ENCODE peak calls at places on chromosome 13, in seven cellular contexts. One of them, this sample, is unnamed.
A peak's percentile ranks its signal among the peaks of the same experiment; 100 is the strongest.

GRCh38 chr13:41601718-41602445 is 144.5 kb downstream of the RGCC start:
- DNase-seq in AG10803: peak; percentile 93
- DNase-seq in body of pancreas: no peak
- DNase-seq in PC-3: no peak
- DNase-seq in psoas muscle: no peak
- DNase-seq in cardiac fibroblast: peak; percentile 75
- DNase-seq in lung: no peak
- DNase-seq in this sample: peak; percentile 82

GRCh38 chr13:41842029-41842428 is 118.9 kb downstream of the VWA8 start:
- DNase-seq in PC-3: no peak
- DNase-seq in psoas muscle: no peak
- DNase-seq in lung: no peak
- DNase-seq in cardiac fibroblast: peak; percentile 43
- DNase-seq in AG10803: peak; percentile 21
- DNase-seq in body of pancreas: no peak
- DNase-seq in this sample: no peak

GRCh38 chr13:111249637-111250360 is 70.6 kb upstream of the TEX29 start:
- DNase-seq in body of pancreas: no peak
- DNase-seq in lung: no peak
- DNase-seq in cardiac fibroblast: no peak
- DNase-seq in PC-3: no peak
- DNase-seq in psoas muscle: no peak
- DNase-seq in AG10803: peak; percentile 33
- DNase-seq in this sample: no peak

GRCh38 chr13:48748681-48749080 is 95.0 kb downstream of the CYSLTR2 start:
- DNase-seq in body of pancreas: no peak
- DNase-seq in lung: no peak
- DNase-seq in cardiac fibroblast: peak; percentile 28
- DNase-seq in psoas muscle: no peak
- DNase-seq in AG10803: no peak
- DNase-seq in PC-3: no peak
- DNase-seq in this sample: no peak

GRCh38 chr13:30157616-30157993 is 149.7 kb downstream of the KATNAL1 start:
- DNase-seq in cardiac fibroblast: no peak
- DNase-seq in AG10803: no peak
- DNase-seq in PC-3: no peak
- DNase-seq in psoas muscle: no peak
- DNase-seq in body of pancreas: no peak
- DNase-seq in lung: no peak
- DNase-seq in this sample: no peak

GRCh38 chr13:50998326-50998725 is 88.7 kb downstream of the RNASEH2B start:
- DNase-seq in lung: no peak
- DNase-seq in AG10803: no peak
- DNase-seq in body of pancreas: no peak
- DNase-seq in psoas muscle: no peak
- DNase-seq in cardiac fibroblast: no peak
- DNase-seq in PC-3: no peak
- DNase-seq in this sample: no peak

GRCh38 chr13:58773280-58773859 is 1141.8 kb downstream of the PCDH17 start:
- DNase-seq in PC-3: no peak
- DNase-seq in lung: no peak
- DNase-seq in AG10803: no peak
- DNase-seq in cardiac fibroblast: no peak
- DNase-seq in psoas muscle: no peak
- DNase-seq in body of pancreas: no peak
- DNase-seq in this sample: no peak

GRCh38 chr13:63048648-63049047 is 1633.0 kb upstream of the PCDH20 start:
- DNase-seq in lung: no peak
- DNase-seq in psoas muscle: no peak
- DNase-seq in PC-3: peak; percentile 12
- DNase-seq in AG10803: no peak
- DNase-seq in body of pancreas: no peak
- DNase-seq in cardiac fibroblast: no peak
- DNase-seq in this sample: no peak

GRCh38 chr13:83499286-83499685 is 383.0 kb downstream of the SLITRK1 start:
- DNase-seq in cardiac fibroblast: peak; percentile 1
- DNase-seq in psoas muscle: no peak
- DNase-seq in AG10803: no peak
- DNase-seq in lung: no peak
- DNase-seq in body of pancreas: no peak
- DNase-seq in PC-3: peak; percentile 13
- DNase-seq in this sample: no peak

GRCh38 chr13:35926859-35927530 is 204.2 kb downstream of the DCLK1 start:
- DNase-seq in AG10803: peak; percentile 23
- DNase-seq in body of pancreas: no peak
- DNase-seq in cardiac fibroblast: peak; percentile 39
- DNase-seq in lung: no peak
- DNase-seq in PC-3: no peak
- DNase-seq in psoas muscle: no peak
- DNase-seq in this sample: no peak

GRCh38 chr13:76019421-76020044 is 383.4 kb downstream of the LMO7 start:
- DNase-seq in cardiac fibroblast: no peak
- DNase-seq in AG10803: no peak
- DNase-seq in psoas muscle: no peak
- DNase-seq in body of pancreas: no peak
- DNase-seq in PC-3: peak; percentile 88
- DNase-seq in lung: no peak
- DNase-seq in this sample: no peak

DNA sequence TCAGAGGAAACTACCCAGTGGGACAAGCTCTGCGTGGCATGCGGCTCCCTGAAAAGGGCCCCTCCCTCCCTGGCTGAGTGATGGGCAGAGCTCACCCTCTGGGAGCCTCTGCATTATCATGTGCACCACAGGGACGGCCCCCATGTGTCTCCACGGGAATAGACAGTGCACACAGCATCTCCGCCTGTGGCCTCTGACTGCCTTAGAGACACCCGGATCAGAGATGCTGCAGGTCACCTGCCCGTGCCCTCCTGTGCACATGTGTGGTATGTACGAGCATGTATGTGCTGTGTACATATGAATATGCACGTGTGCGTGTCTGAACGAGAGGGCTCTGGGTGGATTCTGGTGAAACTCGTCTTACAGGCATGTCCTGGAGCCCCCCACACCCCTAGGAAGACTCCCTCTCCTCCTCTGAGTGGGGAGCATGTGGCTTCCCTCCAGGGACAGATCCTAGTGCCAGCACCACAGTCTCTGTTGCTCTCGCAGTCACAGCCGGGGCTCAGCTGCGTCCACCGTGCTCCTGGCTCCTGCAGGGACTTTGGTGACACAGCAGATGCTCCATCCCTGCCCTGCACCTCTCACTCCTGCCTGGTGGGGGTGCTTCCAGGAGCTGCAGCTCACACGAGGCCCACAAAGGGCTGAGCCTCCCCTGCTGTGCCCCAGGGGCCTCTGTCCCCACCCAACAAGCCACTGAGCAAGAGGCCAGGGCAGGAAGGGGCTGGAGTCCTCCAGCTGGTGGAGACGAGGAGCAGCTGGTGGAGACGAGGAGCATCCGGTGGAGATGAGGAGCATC is 19.6 kb downstream of the C13orf46 start:
- DNase-seq in cardiac fibroblast: no peak
- DNase-seq in PC-3: no peak
- DNase-seq in body of pancreas: no peak
- DNase-seq in lung: no peak
- DNase-seq in psoas muscle: peak; percentile 8
- DNase-seq in AG10803: no peak
- DNase-seq in this sample: no peak
- TF ChIP-seq CTCF in cardiac fibroblast: no peak
- TF ChIP-seq CTCF in PC-3: no peak
- TF ChIP-seq CTCF in body of pancreas: no peak
- TF ChIP-seq CTCF in lung: no peak
- TF ChIP-seq CTCF in psoas muscle: no peak
- TF ChIP-seq CTCF in AG10803: no peak
- TF ChIP-seq CTCF in this sample: no peak

GRCh38 chr13:43758834-43759233 is 27.9 kb downstream of the ENOX1 start:
- DNase-seq in PC-3: no peak
- DNase-seq in cardiac fibroblast: no peak
- DNase-seq in lung: no peak
- DNase-seq in psoas muscle: no peak
- DNase-seq in body of pancreas: no peak
- DNase-seq in AG10803: no peak
- DNase-seq in this sample: no peak

GRCh38 chr13:43764349-43764748 is 22.4 kb downstream of the ENOX1 start:
- DNase-seq in PC-3: no peak
- DNase-seq in cardiac fibroblast: no peak
- DNase-seq in body of pancreas: no peak
- DNase-seq in lung: no peak
- DNase-seq in psoas muscle: no peak
- DNase-seq in AG10803: no peak
- DNase-seq in this sample: no peak

GRCh38 chr13:43763143-43763759 is 23.5 kb downstream of the ENOX1 start:
- DNase-seq in PC-3: no peak
- DNase-seq in cardiac fibroblast: no peak
- DNase-seq in lung: no peak
- DNase-seq in psoas muscle: no peak
- DNase-seq in AG10803: no peak
- DNase-seq in body of pancreas: no peak
- DNase-seq in this sample: no peak

GRCh38 chr13:43757266-43757665 is 29.5 kb downstream of the ENOX1 start:
- DNase-seq in PC-3: no peak
- DNase-seq in body of pancreas: no peak
- DNase-seq in lung: no peak
- DNase-seq in AG10803: no peak
- DNase-seq in psoas muscle: no peak
- DNase-seq in cardiac fibroblast: no peak
- DNase-seq in this sample: no peak

DNA sequence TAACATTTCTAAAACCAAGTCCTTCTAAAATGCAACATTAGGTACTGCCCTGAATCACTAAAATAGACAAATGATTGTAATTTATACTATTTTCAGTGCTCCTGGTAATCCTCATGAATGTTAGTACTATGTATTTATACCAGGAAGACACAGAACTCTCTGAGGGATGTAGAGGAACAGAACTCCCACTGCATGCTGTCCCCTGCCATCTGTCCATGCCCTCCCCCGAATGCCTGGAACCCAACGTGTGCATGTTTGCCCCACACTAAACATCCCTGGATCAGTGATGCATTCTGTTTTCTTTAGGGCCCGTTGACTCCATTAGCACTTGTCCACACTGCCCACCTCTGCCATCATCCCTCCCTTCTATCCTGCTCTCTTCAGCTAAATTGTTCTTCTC is 26.5 kb downstream of the ENOX1 start:
- DNase-seq in psoas muscle: no peak
- DNase-seq in body of pancreas: no peak
- DNase-seq in lung: no peak
- DNase-seq in cardiac fibroblast: no peak
- DNase-seq in AG10803: no peak
- DNase-seq in PC-3: no peak
- DNase-seq in this sample: no peak
- TF ChIP-seq CTCF in psoas muscle: no peak
- TF ChIP-seq CTCF in body of pancreas: no peak
- TF ChIP-seq CTCF in lung: no peak
- TF ChIP-seq CTCF in cardiac fibroblast: no peak
- TF ChIP-seq CTCF in AG10803: no peak
- TF ChIP-seq CTCF in PC-3: no peak
- TF ChIP-seq CTCF in this sample: no peak

GRCh38 chr13:106867249-106867648 is 299.3 kb upstream of the ARGLU1 start:
- DNase-seq in AG10803: no peak
- DNase-seq in PC-3: peak; percentile 2
- DNase-seq in cardiac fibroblast: no peak
- DNase-seq in lung: no peak
- DNase-seq in body of pancreas: peak; percentile 12
- DNase-seq in psoas muscle: no peak
- DNase-seq in this sample: no peak
- TF ChIP-seq CTCF in AG10803: peak; percentile 1
- TF ChIP-seq CTCF in PC-3: no peak
- TF ChIP-seq CTCF in cardiac fibroblast: no peak
- TF ChIP-seq CTCF in lung: no peak
- TF ChIP-seq CTCF in body of pancreas: peak; percentile 28
- TF ChIP-seq CTCF in psoas muscle: no peak
- TF ChIP-seq CTCF in this sample: no peak

DNA sequence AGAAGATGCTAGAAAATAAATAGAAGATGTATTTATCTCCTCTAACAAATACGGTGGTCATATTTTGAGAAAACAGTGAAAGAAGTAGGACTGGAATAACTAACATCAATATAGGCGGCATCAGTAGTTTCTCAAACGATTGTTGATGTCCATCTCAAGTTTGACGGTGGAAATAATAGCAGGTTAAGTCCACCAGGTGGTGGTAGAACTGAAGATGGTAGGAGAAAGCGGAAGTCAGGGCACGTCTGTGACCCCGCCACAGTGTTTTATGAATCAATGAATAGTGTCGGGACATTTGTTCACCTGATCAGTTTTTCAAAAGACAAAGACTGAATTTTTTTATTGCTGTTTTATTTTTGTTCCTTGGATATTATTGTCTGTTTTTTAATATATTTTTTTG is 706.4 kb upstream of the SLC10A2 start:
- DNase-seq in AG10803: no peak
- DNase-seq in psoas muscle: no peak
- DNase-seq in lung: no peak
- DNase-seq in body of pancreas: no peak
- DNase-seq in cardiac fibroblast: no peak
- DNase-seq in PC-3: peak; percentile 30
- DNase-seq in this sample: no peak
- TF ChIP-seq CTCF in AG10803: no peak
- TF ChIP-seq CTCF in psoas muscle: no peak
- TF ChIP-seq CTCF in lung: no peak
- TF ChIP-seq CTCF in body of pancreas: no peak
- TF ChIP-seq CTCF in cardiac fibroblast: no peak
- TF ChIP-seq CTCF in PC-3: peak; percentile 49
- TF ChIP-seq CTCF in this sample: no peak

DNA sequence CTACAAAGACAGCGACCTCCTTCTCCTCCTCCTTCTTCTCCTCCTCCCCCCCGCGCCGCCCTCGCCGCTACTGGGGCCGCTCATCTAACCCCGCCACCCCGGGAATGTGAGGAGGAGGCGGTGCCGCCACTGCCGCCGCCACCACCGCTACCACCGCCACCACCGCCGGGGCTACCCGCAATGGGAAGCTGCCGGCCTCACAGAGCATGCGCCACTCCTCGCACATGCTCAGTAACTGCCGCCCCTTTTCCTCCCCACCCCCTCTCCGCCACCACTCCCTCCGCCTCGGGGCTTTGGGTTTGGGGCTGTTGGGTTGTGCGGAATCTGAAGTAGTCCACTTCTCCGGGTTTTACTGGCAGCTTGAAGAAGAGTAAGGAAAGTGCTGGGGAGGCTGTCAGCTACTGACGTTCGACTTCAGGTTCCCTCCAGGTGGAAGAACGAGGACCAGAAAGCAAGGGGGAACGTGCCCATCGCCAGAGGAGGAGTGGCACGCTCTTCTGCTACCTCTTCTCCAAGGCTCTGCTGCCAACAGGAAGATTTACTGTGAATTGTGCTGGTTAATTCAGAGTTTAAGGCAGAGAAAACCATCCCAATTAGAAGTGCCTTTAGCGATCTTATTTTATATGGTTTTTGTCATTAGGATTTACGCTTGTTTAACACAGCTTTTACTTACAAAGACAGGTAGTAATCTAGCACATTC is at the start of gene MYCBP2:
- DNase-seq in cardiac fibroblast: peak; percentile 99
- DNase-seq in AG10803: peak; percentile 98
- DNase-seq in PC-3: peak; percentile 96
- DNase-seq in psoas muscle: peak; percentile 96
- DNase-seq in lung: peak; percentile 98
- DNase-seq in body of pancreas: peak; percentile 97
- DNase-seq in this sample: peak; percentile 97
- TF ChIP-seq CTCF in cardiac fibroblast: no peak
- TF ChIP-seq CTCF in AG10803: no peak
- TF ChIP-seq CTCF in PC-3: no peak
- TF ChIP-seq CTCF in psoas muscle: no peak
- TF ChIP-seq CTCF in lung: no peak
- TF ChIP-seq CTCF in body of pancreas: no peak
- TF ChIP-seq CTCF in this sample: no peak